ENCODE peak calls at places on chromosome 1, in ten cellular contexts. E, I, D, L, B, M, A, O, T and W are unnamed samples.

GRCh38 chr1:119743308-119743707 is 25.4 kb downstream of the HMGCS2 start:
- DNase-seq in E (peak), I (no peak), D (no peak), L (no peak), B (no peak), M (no peak), A (no peak), O (peak), T (no peak), W (peak)

GRCh38 chr1:180948357-180948756 is 35.7 kb downstream of the KIAA1614 start:
- DNase-seq in E (no peak), I (no peak), D (no peak), L (no peak), B (no peak), M (no peak), A (no peak), O (no peak), T (no peak), W (no peak)

GRCh38 chr1:236421022-236421421 is 26.9 kb downstream of the EDARADD start:
- DNase-seq in E (no peak), I (no peak), D (no peak), L (peak), B (no peak), M (no peak), A (no peak), O (no peak), T (no peak), W (no peak)

GRCh38 chr1:4156241-4156640 is 256.2 kb upstream of the C1orf174 start:
- DNase-seq in E (no peak), I (no peak), D (no peak), L (no peak), B (no peak), M (no peak), A (no peak), O (no peak), T (no peak), W (no peak)

GRCh38 chr1:228039986-228040385 is 33.2 kb downstream of the WNT3A start:
- DNase-seq in E (no peak), I (no peak), D (no peak), L (no peak), B (no peak), M (no peak), A (no peak), O (no peak), T (no peak), W (no peak)

GRCh38 chr1:112268408-112268807 is 127.6 kb upstream of the CTTNBP2NL start:
- DNase-seq in E (peak), I (no peak), D (no peak), L (no peak), B (no peak), M (no peak), A (no peak), O (peak), T (no peak), W (no peak)

GRCh38 chr1:152869808-152870419 is 8.2 kb upstream of the SMCP start:
- DNase-seq in E (peak), I (peak), D (peak), L (peak), B (peak), M (peak), A (peak), O (peak), T (peak), W (peak)

GRCh38 chr1:16220101-16220500 is 7.6 kb upstream of the ARHGEF19 start:
- DNase-seq in E (no peak), I (no peak), D (no peak), L (no peak), B (no peak), M (no peak), A (no peak), O (no peak), T (no peak), W (no peak)

GRCh38 chr1:209048961-209049669 is 534.4 kb upstream of the CAMK1G start:
- DNase-seq in E (peak), I (no peak), D (no peak), L (no peak), B (no peak), M (no peak), A (no peak), O (no peak), T (no peak), W (no peak)

GRCh38 chr1:42924249-42925131 is 34.2 kb downstream of the SLC2A1 start:
- DNase-seq in E (peak), I (peak), D (peak), L (peak), B (peak), M (peak), A (peak), O (peak), T (peak), W (peak)

GRCh38 chr1:201685485-201685884 is 143.5 kb upstream of the IPO9 start:
- DNase-seq in E (no peak), I (no peak), D (no peak), L (no peak), B (no peak), M (no peak), A (no peak), O (no peak), T (no peak), W (no peak)

GRCh38 chr1:39434797-39435395 is 56.5 kb upstream of the BMP8A start:
- DNase-seq in E (peak), I (no peak), D (no peak), L (no peak), B (no peak), M (no peak), A (no peak), O (peak), T (no peak), W (no peak)

GRCh38 chr1:150268342-150268705 is 492 bp downstream of the APH1A start:
- DNase-seq in E (no peak), I (no peak), D (peak), L (peak), B (no peak), M (no peak), A (no peak), O (peak), T (no peak), W (no peak)

GRCh38 chr1:70415882-70416281 is 4.8 kb downstream of the CTH start:
- DNase-seq in E (no peak), I (no peak), D (no peak), L (no peak), B (no peak), M (no peak), A (no peak), O (no peak), T (no peak), W (no peak)

GRCh38 chr1:46193984-46194570 is 4.2 kb downstream of the POMGNT1 start:
- DNase-seq in E (no peak), I (no peak), D (no peak), L (no peak), B (no peak), M (no peak), A (no peak), O (no peak), T (no peak), W (no peak)

GRCh38 chr1:8517579-8518489 is 199.9 kb downstream of the SLC45A1 start:
- DNase-seq in E (no peak), I (no peak), D (no peak), L (no peak), B (no peak), M (no peak), A (no peak), O (peak), T (no peak), W (no peak)

GRCh38 chr1:6526316-6526715 is 28.0 kb downstream of the NOL9 start:
- DNase-seq in E (no peak), I (no peak), D (no peak), L (no peak), B (no peak), M (no peak), A (no peak), O (no peak), T (no peak), W (no peak)

GRCh38 chr1:25767437-25767770 is 32.6 kb upstream of the SELENON start:
- DNase-seq in E (no peak), I (no peak), D (no peak), L (no peak), B (no peak), M (no peak), A (no peak), O (no peak), T (no peak), W (no peak)

GRCh38 chr1:154148787-154149186 is 6.1 kb downstream of the NUP210L start:
- DNase-seq in E (no peak), I (no peak), D (no peak), L (no peak), B (no peak), M (no peak), A (no peak), O (no peak), T (no peak), W (no peak)

GRCh38 chr1:205528446-205528886 is 24.0 kb downstream of the CDK18 start:
- DNase-seq in E (no peak), I (no peak), D (no peak), L (no peak), B (no peak), M (no peak), A (no peak), O (no peak), T (peak), W (no peak)

GRCh38 chr1:156291226-156292061 is 4.0 kb downstream of the GLMP start:
- DNase-seq in E (peak), I (no peak), D (peak), L (peak), B (peak), M (no peak), A (peak), O (peak), T (peak), W (no peak)

GRCh38 chr1:102032534-102032933 is 35.8 kb upstream of the OLFM3 start:
- DNase-seq in E (no peak), I (no peak), D (no peak), L (no peak), B (no peak), M (no peak), A (no peak), O (no peak), T (no peak), W (no peak)

GRCh38 chr1:32900956-32901822 is at the start of gene TMEM54:
- DNase-seq in E (no peak), I (no peak), D (no peak), L (peak), B (peak), M (no peak), A (no peak), O (no peak), T (no peak), W (peak)

GRCh38 chr1:178706467-178706866 is 18.6 kb upstream of the RALGPS2 start:
- DNase-seq in E (peak), I (no peak), D (no peak), L (no peak), B (no peak), M (no peak), A (no peak), O (peak), T (no peak), W (no peak)

GRCh38 chr1:32349211-32349708 is 13.0 kb downstream of the FAM229A start:
- DNase-seq in E (no peak), I (no peak), D (peak), L (no peak), B (no peak), M (no peak), A (no peak), O (peak), T (no peak), W (no peak)